ENCODE peak calls at places on chromosomes 6 and 20, in nine cellular contexts. T is GM06990; F is non-pigmented ciliary epithelial cell; C is H4; R is GM10248; M is caudate nucleus; K is naive thymus-derived CD8-positive, alpha-beta T cell; X is RCC 7860; O is stimulated activated naive B cell treated with anti-CD40 and anti-IgM and Interleukin-4, amounts not matched to agents 10 μg/mL and 1 μg/mL and 100 μg/mL, for 72 hours. D is an unnamed sample.

GRCh38 chr6:31037169-31037568 is 26.9 kb downstream of the MUC22 start:
- DNase-seq in T (no peak), F (no peak), C (no peak), R (no peak), M (no peak), K (no peak), X (no peak), O (no peak), D (no peak)

GRCh38 chr6:41935685-41936072 is 5.9 kb downstream of the CCND3 start:
- DNase-seq in T (peak; percentile 31), F (no peak), C (no peak), R (no peak), M (no peak), K (no peak), X (no peak), O (no peak), D (no peak)

GRCh38 chr20:43969501-43969900 is 54.8 kb downstream of the TOX2 start:
- DNase-seq in T (no peak), F (no peak), C (no peak), R (no peak), M (no peak), K (peak; percentile 43), X (no peak), O (no peak), D (no peak)

GRCh38 chr6:7617954-7618764 is 28.2 kb downstream of the SNRNP48 start:
- DNase-seq in T (no peak), F (no peak), C (peak; percentile 72), R (no peak), M (no peak), K (no peak), X (no peak), O (peak; percentile 38), D (peak; percentile 84)

GRCh38 chr6:166143011-166143410 is 24.6 kb downstream of the TBXT start:
- DNase-seq in T (no peak), F (no peak), C (no peak), R (no peak), M (no peak), K (no peak), X (no peak), O (no peak), D (no peak)

GRCh38 chr6:154583546-154584188 is 73.2 kb upstream of the CNKSR3 start:
- DNase-seq in T (no peak), F (no peak), C (no peak), R (no peak), M (no peak), K (no peak), X (no peak), O (no peak), D (no peak)

GRCh38 chr6:107624050-107624449 is 134.1 kb downstream of the SOBP start:
- DNase-seq in T (no peak), F (no peak), C (no peak), R (no peak), M (no peak), K (no peak), X (no peak), O (no peak), D (no peak)

GRCh38 chr6:43883698-43884659 is 114.0 kb downstream of the VEGFA start:
- DNase-seq in T (peak; percentile 39), F (no peak), C (no peak), R (peak; percentile 69), M (peak; percentile 15), K (no peak), X (no peak), O (peak; percentile 8), D (no peak)

GRCh38 chr6:10268661-10269060 is 146.2 kb downstream of the TFAP2A start:
- DNase-seq in T (no peak), F (no peak), C (no peak), R (no peak), M (no peak), K (no peak), X (no peak), O (no peak), D (no peak)

GRCh38 chr6:136491674-136492235 is 58.5 kb downstream of the MAP7 start:
- DNase-seq in T (no peak), F (no peak), C (no peak), R (no peak), M (no peak), K (no peak), X (no peak), O (no peak), D (no peak)

GRCh38 chr6:39778581-39779270 is 13.4 kb upstream of the DAAM2 start:
- DNase-seq in T (no peak), F (no peak), C (peak; percentile 44), R (no peak), M (no peak), K (no peak), X (no peak), O (no peak), D (no peak)

GRCh38 chr20:56628015-56628872 is 862 bp upstream of the TFAP2C start:
- DNase-seq in T (peak; percentile 9), F (no peak), C (no peak), R (no peak), M (no peak), K (no peak), X (no peak), O (peak; percentile 4), D (no peak)

GRCh38 chr20:44601801-44602204 is 19.4 kb downstream of the PKIG start:
- DNase-seq in T (no peak), F (no peak), C (no peak), R (no peak), M (peak; percentile 9), K (peak; percentile 16), X (no peak), O (no peak), D (no peak)

GRCh38 chr6:108948252-108948651 is 100.0 kb downstream of the ARMC2 start:
- DNase-seq in T (no peak), F (no peak), C (no peak), R (no peak), M (peak; percentile 15), K (no peak), X (peak; percentile 39), O (no peak), D (peak; percentile 57)

GRCh38 chr6:12328701-12329100 is 38.5 kb downstream of the EDN1 start:
- DNase-seq in T (no peak), F (no peak), C (no peak), R (no peak), M (no peak), K (no peak), X (no peak), O (no peak), D (no peak)

GRCh38 chr20:34300809-34301586 is 2.2 kb downstream of the AHCY start:
- DNase-seq in T (no peak), F (no peak), C (no peak), R (no peak), M (no peak), K (no peak), X (no peak), O (no peak), D (no peak)

GRCh38 chr20:37358366-37359150 is 12.6 kb downstream of the SRC start:
- DNase-seq in T (no peak), F (no peak), C (no peak), R (no peak), M (no peak), K (no peak), X (no peak), O (no peak), D (no peak)

GRCh38 chr20:25081730-25082497 is at the start of gene VSX1:
- DNase-seq in T (no peak), F (no peak), C (no peak), R (no peak), M (no peak), K (no peak), X (no peak), O (no peak), D (no peak)

GRCh38 chr6:126748141-126748540 is 370.3 kb upstream of the RSPO3 start:
- DNase-seq in T (no peak), F (no peak), C (no peak), R (no peak), M (no peak), K (no peak), X (no peak), O (no peak), D (no peak)

GRCh38 chr20:29878777-29879442 is 1378.6 kb upstream of the DEFB115 start:
- DNase-seq in T (no peak), F (no peak), C (no peak), R (no peak), M (no peak), K (no peak), X (no peak), O (no peak), D (no peak)

GRCh38 chr6:85348643-85349042 is 101.2 kb upstream of the NT5E start:
- DNase-seq in T (no peak), F (no peak), C (no peak), R (no peak), M (no peak), K (no peak), X (no peak), O (no peak), D (no peak)

GRCh38 chr20:61833807-61834610 is 231.7 kb downstream of the TAF4 start:
- DNase-seq in T (no peak), F (no peak), C (no peak), R (no peak), M (no peak), K (no peak), X (no peak), O (no peak), D (no peak)

GRCh38 chr6:36692861-36693702 is 4.5 kb upstream of the RAB44 start:
- DNase-seq in T (no peak), F (no peak), C (no peak), R (no peak), M (no peak), K (no peak), X (no peak), O (no peak), D (no peak)

GRCh38 chr20:32165836-32166545 is 41.6 kb downstream of the PLAGL2 start:
- DNase-seq in T (no peak), F (no peak), C (no peak), R (no peak), M (no peak), K (no peak), X (no peak), O (no peak), D (no peak)

GRCh38 chr20:6956056-6956455 is 188.6 kb downstream of the BMP2 start:
- DNase-seq in T (no peak), F (no peak), C (no peak), R (no peak), M (no peak), K (no peak), X (no peak), O (no peak), D (no peak)

GRCh38 chr20:37202267-37202943 is 23.1 kb upstream of the MROH8 start:
- DNase-seq in T (no peak), F (peak; percentile 96), C (peak; percentile 81), R (no peak), M (no peak), K (no peak), X (peak; percentile 96), O (no peak), D (peak; percentile 81)

GRCh38 chr6:153087436-153087835 is 43.6 kb downstream of the RGS17 start:
- DNase-seq in T (no peak), F (no peak), C (no peak), R (no peak), M (no peak), K (no peak), X (no peak), O (no peak), D (no peak)

GRCh38 chr6:148109732-148110131 is 232.9 kb upstream of the SASH1 start:
- DNase-seq in T (no peak), F (no peak), C (peak; percentile 3), R (no peak), M (no peak), K (no peak), X (no peak), O (no peak), D (peak; percentile 69)

GRCh38 chr6:16136086-16136485 is 7.2 kb downstream of the MYLIP start:
- DNase-seq in T (no peak), F (no peak), C (no peak), R (no peak), M (no peak), K (peak; percentile 71), X (no peak), O (no peak), D (no peak)

GRCh38 chr20:50625986-50626677 is 65.2 kb downstream of the RIPOR3 start:
- DNase-seq in T (no peak), F (no peak), C (peak; percentile 46), R (no peak), M (no peak), K (no peak), X (peak; percentile 40), O (no peak), D (no peak)

GRCh38 chr6:158793432-158793831 is 25.7 kb downstream of the EZR start:
- DNase-seq in T (no peak), F (no peak), C (no peak), R (peak; percentile 55), M (no peak), K (no peak), X (peak; percentile 30), O (no peak), D (no peak)